ENCODE peak calls at places on chromosomes 1 and 21, in four cellular contexts. X, L, T and P are unnamed samples.

GRCh38 chr1:235404190-235404589 is 37.0 kb downstream of the TBCE start:
- DNase-seq in X (no peak), L (no peak), T (no peak), P (no peak)

GRCh38 chr21:44760376-44760775 is 41.2 kb downstream of the UBE2G2 start:
- DNase-seq in X (no peak), L (no peak), T (no peak), P (no peak)

GRCh38 chr1:42211224-42211623 is 46.7 kb upstream of the GUCA2A start:
- DNase-seq in X (no peak), L (no peak), T (no peak), P (no peak)

GRCh38 chr1:3081171-3081683 is 12.2 kb downstream of the PRDM16 start:
- DNase-seq in X (no peak), L (no peak), T (no peak), P (no peak)

GRCh38 chr1:8219530-8219929 is 98.4 kb upstream of the SLC45A1 start:
- DNase-seq in X (no peak), L (no peak), T (no peak), P (no peak)

GRCh38 chr1:32892368-32893197 is 6.3 kb downstream of the HPCA start:
- DNase-seq in X (no peak), L (no peak), T (peak), P (peak)

GRCh38 chr1:209742409-209743144 is 13.3 kb upstream of the TRAF3IP3 start:
- DNase-seq in X (no peak), L (no peak), T (no peak), P (no peak)

GRCh38 chr1:206685256-206685748 is 597 bp downstream of the MAPKAPK2 start:
- DNase-seq in X (no peak), L (no peak), T (peak), P (no peak)

GRCh38 chr1:204350857-204351573 is 8.7 kb downstream of the PLEKHA6 start:
- DNase-seq in X (no peak), L (no peak), T (peak), P (peak)

GRCh38 chr1:232968396-232968795 is 18.0 kb downstream of the NTPCR start:
- DNase-seq in X (no peak), L (no peak), T (no peak), P (no peak)

GRCh38 chr1:176696689-176697088 is 233.7 kb downstream of the PAPPA2 start:
- DNase-seq in X (no peak), L (no peak), T (no peak), P (no peak)

GRCh38 chr1:23273450-23274133 is 56.3 kb upstream of the HTR1D start:
- DNase-seq in X (no peak), L (peak), T (no peak), P (no peak)
- TF ChIP-seq TCF7 in X (no peak), L (no peak), T (no peak), P (no peak)

DNA sequence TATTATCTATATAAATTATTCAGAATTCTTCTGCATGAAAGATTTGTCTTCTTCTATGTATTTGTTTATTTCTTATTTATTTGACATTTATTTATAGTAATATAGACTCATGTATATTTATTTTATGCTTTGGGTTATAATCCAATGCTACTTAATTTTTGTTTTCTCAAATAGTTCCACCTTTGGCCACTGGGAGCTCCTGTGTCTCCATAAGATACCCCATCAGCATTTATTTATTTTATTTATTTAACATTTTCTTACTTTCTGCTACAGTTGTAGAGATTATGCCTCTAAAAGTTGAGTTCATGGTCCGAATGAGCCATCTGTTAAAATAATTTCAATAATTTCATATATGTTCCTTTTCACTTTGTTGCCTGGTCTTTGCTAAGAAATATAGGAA is 289.4 kb downstream of the ADGRL2 start:
- DNase-seq in X (no peak), L (no peak), T (no peak), P (no peak)
- TF ChIP-seq CTCF in X (peak), L (no peak), T (no peak), P (no peak)

DNA sequence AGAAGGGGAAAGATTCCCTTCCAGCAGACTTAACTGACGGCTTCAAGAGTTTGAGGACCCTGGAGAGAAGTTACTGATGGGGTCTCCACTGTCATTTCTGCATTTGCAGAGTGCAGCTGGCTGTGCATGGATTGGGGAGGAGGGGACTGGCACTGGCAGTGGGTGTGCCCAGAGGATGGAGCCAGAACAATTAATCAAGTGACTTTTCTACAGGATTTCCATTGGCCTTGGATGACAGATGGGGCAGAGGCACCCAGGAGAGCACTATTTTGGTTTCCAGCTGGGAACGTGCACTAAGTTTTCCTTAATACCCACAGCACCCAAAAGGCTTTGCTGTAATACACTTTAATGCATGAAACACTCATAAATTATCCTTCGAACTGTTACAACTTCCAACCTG is 1.3 kb downstream of the NGF start:
- DNase-seq in X (no peak), L (no peak), T (no peak), P (no peak)
- TF ChIP-seq ETV6 in X (no peak), L (no peak), T (no peak), P (no peak)

GRCh38 chr21:45831991-45832740 is 149.4 kb upstream of the COL6A1 start:
- DNase-seq in X (no peak), L (no peak), T (no peak), P (no peak)
- TF ChIP-seq TCF7 in X (no peak), L (no peak), T (no peak), P (no peak)

GRCh38 chr1:29603622-29604021 is 367.3 kb downstream of the PTPRU start:
- DNase-seq in X (no peak), L (no peak), T (no peak), P (no peak)
- TF ChIP-seq CTCF in X (no peak), L (no peak), T (no peak), P (no peak)

GRCh38 chr21:35168702-35169101 is 119.6 kb upstream of the RUNX1 start:
- DNase-seq in X (no peak), L (no peak), T (no peak), P (no peak)
- TF ChIP-seq ETV6 in X (no peak), L (no peak), T (no peak), P (no peak)

GRCh38 chr1:226355679-226356583 is 47.0 kb upstream of the LIN9 start:
- DNase-seq in X (no peak), L (no peak), T (no peak), P (no peak)
- TF ChIP-seq TCF7 in X (no peak), L (no peak), T (no peak), P (no peak)

DNA sequence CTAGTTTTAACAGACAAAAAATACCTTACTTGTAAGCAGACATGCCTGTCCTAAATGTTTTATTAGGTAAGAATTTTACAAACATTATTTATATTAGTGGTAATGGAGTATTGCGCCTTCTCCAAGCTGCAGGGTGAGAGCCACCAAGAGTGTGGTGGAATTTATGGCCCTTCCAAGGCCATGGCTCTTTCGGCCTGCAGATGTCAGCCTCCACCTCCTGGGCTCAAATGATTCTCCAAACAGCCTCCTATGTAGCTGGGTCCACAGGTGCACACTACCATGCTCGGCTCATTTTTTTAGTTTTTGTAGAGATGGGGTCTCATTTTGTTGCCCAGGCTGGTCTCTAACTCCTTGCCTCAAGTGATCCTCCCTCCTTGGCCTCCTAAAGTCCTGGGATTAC is 56.3 kb downstream of the ITGB3BP start:
- DNase-seq in X (no peak), L (no peak), T (no peak), P (no peak)
- TF ChIP-seq CTCF in X (no peak), L (peak), T (peak), P (no peak)